ENCODE peak calls at places on chromosomes 4 and X, in four cellular contexts. T is HepG2, F is WTC11, J is HEK293T. X is an unnamed sample.

GRCh38 chr4:11954093-11954492 is 525.4 kb upstream of the HS3ST1 start:
- DNase-seq in T (no peak), F (no peak), J (peak), X (no peak)

GRCh38 chrX:136457303-136457917 is 30.3 kb upstream of the BRS3 start:
- DNase-seq in T (no peak), F (no peak), J (no peak), X (no peak)

GRCh38 chrX:38717871-38718270 is 83.4 kb upstream of the MID1IP1 start:
- DNase-seq in T (peak), F (no peak), J (peak), X (peak)

GRCh38 chrX:56248492-56248891 is 16.3 kb downstream of the KLF8 start:
- DNase-seq in T (peak), F (peak), J (peak), X (peak)

GRCh38 chr4:6180841-6181631 is 19.3 kb downstream of the JAKMIP1 start:
- DNase-seq in T (no peak), F (no peak), J (no peak), X (no peak)

GRCh38 chrX:123884809-123885408 is 25.1 kb downstream of the XIAP start:
- DNase-seq in T (peak), F (no peak), J (peak), X (peak)

GRCh38 chr4:184755278-184755677 is 21.4 kb upstream of the CENPU start:
- DNase-seq in T (no peak), F (no peak), J (no peak), X (no peak)

GRCh38 chr4:47386592-47387235 is 76.8 kb downstream of the COMMD8 start:
- DNase-seq in T (no peak), F (no peak), J (no peak), X (no peak)

GRCh38 chr4:152464030-152464823 is 71.7 kb downstream of the FBXW7 start:
- DNase-seq in T (no peak), F (no peak), J (no peak), X (no peak)

GRCh38 chr4:128060130-128060619 is 937 bp upstream of the LARP1B start:
- DNase-seq in T (no peak), F (no peak), J (no peak), X (no peak)

GRCh38 chrX:150205011-150205410 is 158.1 kb upstream of the MAMLD1 start:
- DNase-seq in T (no peak), F (no peak), J (no peak), X (no peak)

GRCh38 chr4:102169345-102169744 is 175.9 kb downstream of the SLC39A8 start:
- DNase-seq in T (no peak), F (peak), J (peak), X (no peak)

GRCh38 chr4:48943387-48943786 is 36.8 kb upstream of the OCIAD2 start:
- DNase-seq in T (peak), F (peak), J (peak), X (no peak)

GRCh38 chrX:132467029-132467428 is 21.8 kb downstream of the MBNL3 start:
- DNase-seq in T (no peak), F (no peak), J (no peak), X (no peak)

GRCh38 chr4:37661643-37662221 is 24.4 kb downstream of the RELL1 start:
- DNase-seq in T (no peak), F (no peak), J (no peak), X (no peak)

GRCh38 chrX:54495814-54496516 is at the start of gene FGD1:
- DNase-seq in T (no peak), F (peak), J (peak), X (peak)

GRCh38 chr4:23219779-23220408 is 527.2 kb downstream of the GBA3 start:
- DNase-seq in T (no peak), F (no peak), J (no peak), X (no peak)

GRCh38 chr4:7000421-7001176 is 42.6 kb upstream of the TADA2B start:
- DNase-seq in T (no peak), F (no peak), J (no peak), X (no peak)

GRCh38 chr4:132169660-132170059 is 979.4 kb upstream of the PCDH10 start:
- DNase-seq in T (no peak), F (no peak), J (no peak), X (peak)

GRCh38 chr4:88009871-88010270 is 2.4 kb downstream of the PKD2 start:
- DNase-seq in T (no peak), F (no peak), J (no peak), X (no peak)

GRCh38 chr4:148425327-148426110 is 16.7 kb downstream of the NR3C2 start:
- DNase-seq in T (no peak), F (no peak), J (no peak), X (no peak)

GRCh38 chr4:190019023-190019858 is 7.8 kb downstream of the FRG2 start:
- DNase-seq in T (no peak), F (no peak), J (no peak), X (no peak)

GRCh38 chrX:145832796-145833195 is 15.2 kb downstream of the SLITRK2 start:
- DNase-seq in T (no peak), F (no peak), J (no peak), X (no peak)

GRCh38 chr4:146943691-146944375 is 1.8 kb downstream of the TTC29 start:
- DNase-seq in T (peak), F (no peak), J (no peak), X (no peak)

GRCh38 chr4:143382539-143382938 is 45.9 kb downstream of the GAB1 start:
- DNase-seq in T (no peak), F (no peak), J (no peak), X (no peak)

GRCh38 chrX:54950730-54951375 is 30.2 kb downstream of the TRO start:
- DNase-seq in T (no peak), F (no peak), J (no peak), X (no peak)

GRCh38 chr4:25013756-25014737 is 16.7 kb downstream of the LGI2 start:
- DNase-seq in T (no peak), F (no peak), J (peak), X (no peak)

GRCh38 chr4:52659722-52660261 is 691 bp upstream of the USP46 start:
- DNase-seq in T (peak), F (peak), J (no peak), X (peak)

GRCh38 chrX:140343226-140343873 is 161.5 kb downstream of the SOX3 start:
- DNase-seq in T (no peak), F (no peak), J (no peak), X (no peak)

GRCh38 chr4:8323947-8324555 is 54.5 kb downstream of the HTRA3 start:
- DNase-seq in T (no peak), F (no peak), J (no peak), X (no peak)

GRCh38 chr4:71367546-71367945 is 28.7 kb downstream of the SLC4A4 start:
- DNase-seq in T (no peak), F (no peak), J (no peak), X (no peak)

GRCh38 chr4:55372259-55372658 is 23.5 kb upstream of the TMEM165 start:
- DNase-seq in T (no peak), F (no peak), J (no peak), X (no peak)

GRCh38 chrX:48956728-48957414 is 536 bp downstream of the OTUD5 start:
- DNase-seq in T (no peak), F (no peak), J (no peak), X (no peak)

GRCh38 chr4:46123872-46124755 is at the start of gene GABRG1:
- DNase-seq in T (no peak), F (peak), J (no peak), X (no peak)

GRCh38 chr4:111066887-111067286 is 444.0 kb upstream of the PITX2 start:
- DNase-seq in T (no peak), F (no peak), J (no peak), X (no peak)
- TF ChIP-seq ELF4 in T (no peak), F (no peak), J (no peak), X (no peak)

GRCh38 chr4:17546222-17546621 is 30.8 kb upstream of the LAP3 start:
- DNase-seq in T (no peak), F (no peak), J (no peak), X (no peak)

GRCh38 chr4:17546678-17547077 is 30.3 kb upstream of the LAP3 start:
- DNase-seq in T (no peak), F (no peak), J (no peak), X (no peak)

GRCh38 chr4:17544831-17545234 is 29.9 kb downstream of the CLRN2 start:
- DNase-seq in T (peak), F (no peak), J (no peak), X (no peak)

GRCh38 chr4:17544205-17544604 is 29.2 kb downstream of the CLRN2 start:
- DNase-seq in T (peak), F (no peak), J (no peak), X (peak)

GRCh38 chr4:17545374-17546140 is 30.6 kb downstream of the CLRN2 start:
- DNase-seq in T (no peak), F (no peak), J (no peak), X (no peak)
- TF ChIP-seq ELF4 in T (no peak), F (no peak), J (no peak), X (no peak)

GRCh38 chr4:165009493-165010227 is 22.1 kb upstream of the TRIM60 start:
- DNase-seq in T (no peak), F (no peak), J (no peak), X (no peak)
- TF ChIP-seq ELF4 in T (no peak), F (no peak), J (no peak), X (no peak)

GRCh38 chr4:3013839-3014350 is 50.5 kb downstream of the GRK4 start:
- DNase-seq in T (peak), F (no peak), J (no peak), X (no peak)

GRCh38 chr4:3017504-3017903 is 54.1 kb downstream of the GRK4 start:
- DNase-seq in T (no peak), F (no peak), J (no peak), X (no peak)

GRCh38 chr4:3013323-3013722 is 50.0 kb downstream of the GRK4 start:
- DNase-seq in T (no peak), F (no peak), J (no peak), X (no peak)

GRCh38 chr4:3019471-3019870 is 54.9 kb downstream of the HTT-AS start:
- DNase-seq in T (no peak), F (no peak), J (no peak), X (no peak)

DNA sequence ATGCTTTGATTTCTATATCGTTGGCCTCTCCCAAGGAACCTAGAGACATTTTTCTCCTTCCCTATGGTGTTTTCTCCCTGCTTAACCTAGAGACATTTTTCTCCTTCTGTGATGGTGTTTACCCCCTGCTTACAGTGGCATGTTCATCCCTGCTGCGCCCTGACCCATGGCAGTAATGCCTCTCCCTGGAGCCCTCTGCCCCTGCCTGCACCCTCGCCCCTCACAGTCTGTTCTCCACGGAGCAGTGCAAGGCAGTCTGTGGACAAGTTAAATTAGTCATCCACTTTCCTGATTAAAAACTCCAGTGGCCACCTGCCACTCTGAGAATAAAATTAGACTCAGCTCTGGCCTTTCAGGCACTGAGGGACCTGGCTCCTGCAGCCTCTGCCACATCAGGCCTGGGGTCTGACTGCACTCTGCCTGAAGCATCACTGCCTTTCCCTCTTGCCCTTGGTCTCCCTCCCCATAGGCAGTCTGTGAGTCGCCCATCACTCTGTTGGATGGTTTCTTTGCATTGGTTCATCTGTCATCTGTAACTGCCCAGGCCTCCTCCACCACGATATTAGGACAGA is 53.6 kb downstream of the GRK4 start:
- DNase-seq in T (no peak), F (no peak), J (no peak), X (no peak)
- TF ChIP-seq ELF4 in T (no peak), F (no peak), J (no peak), X (no peak)

GRCh38 chr4:141609243-141609642 is 27.1 kb upstream of the IL15 start:
- DNase-seq in T (no peak), F (no peak), J (no peak), X (no peak)
- TF ChIP-seq ELF4 in T (no peak), F (no peak), J (no peak), X (no peak)

GRCh38 chrX:122582280-122582679 is 601.8 kb upstream of the GRIA3 start:
- DNase-seq in T (no peak), F (no peak), J (no peak), X (no peak)
- TF ChIP-seq ELF4 in T (no peak), F (no peak), J (no peak), X (no peak)

GRCh38 chrX:10187421-10187820 is 30.6 kb downstream of the CLCN4 start:
- DNase-seq in T (no peak), F (no peak), J (no peak), X (no peak)

GRCh38 chrX:10186355-10186754 is 29.6 kb downstream of the CLCN4 start:
- DNase-seq in T (no peak), F (no peak), J (no peak), X (no peak)

GRCh38 chrX:10189317-10190268 is 32.8 kb downstream of the CLCN4 start:
- DNase-seq in T (peak), F (peak), J (peak), X (peak)

GRCh38 chrX:10193587-10193986 is 36.8 kb downstream of the CLCN4 start:
- DNase-seq in T (no peak), F (no peak), J (no peak), X (no peak)

GRCh38 chrX:10190367-10190766 is 33.6 kb downstream of the CLCN4 start:
- DNase-seq in T (peak), F (no peak), J (peak), X (peak)
- TF ChIP-seq ELF4 in T (no peak), F (no peak), J (no peak), X (no peak)

X was measured in K562.